ENCODE peak calls at places on chromosomes 13 and 19, in ten cellular contexts. O is right lobe of liver; S is effector memory CD4-positive, alpha-beta T cell; B is A549; K is neural progenitor cell; Y is iPS DF 6.9; Z is thoracic aorta; T is sigmoid colon; M is CD8-positive, alpha-beta memory T cell; R is IMR-90. J is an unnamed sample.

GRCh38 chr13:47000166-47000565 is 103.3 kb upstream of the HTR2A start:
- DNase-seq in R (peak), K (no peak), O (no peak), M (no peak), Y (no peak), Z (no peak), T (no peak), B (no peak), S (no peak), J (no peak)

GRCh38 chr13:64482373-64482772 is 2747.8 kb downstream of the PCDH9 start:
- DNase-seq in B (peak), Y (no peak), K (no peak), R (no peak), O (no peak), T (no peak), S (no peak), Z (no peak), M (no peak), J (no peak)

GRCh38 chr19:45568732-45569131 is 15.9 kb downstream of the OPA3 start:
- DNase-seq in O (no peak), S (no peak), M (no peak), Z (no peak), Y (no peak), R (peak), B (peak), T (no peak), K (no peak), J (no peak)

GRCh38 chr19:8307965-8308866 is at the start of gene CD320:
- DNase-seq in B (peak), Z (peak), M (peak), O (peak), S (peak), R (peak), T (peak), K (peak), Y (peak), J (peak)

GRCh38 chr19:3725640-3726310 is 17.6 kb downstream of the TJP3 start:
- DNase-seq in O (no peak), Y (no peak), T (no peak), K (peak), Z (no peak), R (no peak), B (no peak), S (no peak), M (no peak), J (peak)

GRCh38 chr19:17777840-17778620 is 16.9 kb upstream of the B3GNT3 start:
- DNase-seq in R (peak), Y (no peak), T (no peak), M (no peak), O (peak), K (peak), B (peak), S (no peak), Z (no peak), J (peak)

GRCh38 chr13:33610471-33611015 is 207.4 kb upstream of the RFC3 start:
- DNase-seq in M (peak), Z (no peak), O (peak), S (peak), R (no peak), T (no peak), K (peak), Y (peak), B (peak), J (peak)

GRCh38 chr13:102846261-102847015 is 606 bp downstream of the ERCC5 start:
- DNase-seq in Z (no peak), Y (no peak), T (peak), B (peak), K (peak), M (peak), S (peak), O (peak), R (peak), J (peak)

GRCh38 chr19:57815247-57816075 is 748 bp upstream of the ZNF552 start:
- DNase-seq in K (no peak), Y (no peak), M (no peak), Z (no peak), S (no peak), T (no peak), B (no peak), O (peak), R (no peak), J (no peak)

GRCh38 chr13:53004605-53005004 is 24.0 kb upstream of the OLFM4 start:
- DNase-seq in R (no peak), K (peak), Y (no peak), S (no peak), T (no peak), M (no peak), Z (no peak), B (no peak), O (no peak), J (peak)

GRCh38 chr13:90238433-90238832 is 1109.1 kb upstream of the MIR17HG start:
- DNase-seq in O (no peak), T (no peak), S (no peak), Y (no peak), M (no peak), R (no peak), K (peak), Z (no peak), B (no peak), J (no peak)

GRCh38 chr13:113915786-113916329 is 52.0 kb upstream of the GAS6 start:
- DNase-seq in K (no peak), S (no peak), Y (no peak), B (no peak), O (no peak), M (no peak), Z (no peak), R (no peak), T (no peak), J (peak)

GRCh38 chr19:23949611-23950010 is 34.9 kb downstream of the ZNF726 start:
- DNase-seq in Z (no peak), R (no peak), T (no peak), O (no peak), S (no peak), K (no peak), M (no peak), Y (no peak), B (no peak), J (no peak)

GRCh38 chr13:98981596-98982195 is 3.8 kb upstream of the DOCK9 start:
- DNase-seq in M (no peak), S (no peak), O (no peak), T (no peak), Y (no peak), R (no peak), K (no peak), B (no peak), Z (no peak), J (no peak)

GRCh38 chr13:113803409-113804016 is 44.5 kb downstream of the TMEM255B start:
- DNase-seq in S (no peak), K (no peak), Y (no peak), B (no peak), T (no peak), M (no peak), R (no peak), Z (no peak), O (no peak), J (no peak)

GRCh38 chr19:5074418-5074817 is 105.5 kb downstream of the KDM4B start:
- DNase-seq in T (no peak), M (no peak), O (no peak), S (no peak), B (no peak), R (no peak), K (no peak), Z (no peak), Y (no peak), J (no peak)

GRCh38 chr13:50616101-50616500 is 227.4 kb downstream of the DLEU7 start:
- DNase-seq in K (no peak), M (no peak), S (no peak), B (no peak), Z (no peak), T (no peak), Y (no peak), O (no peak), R (peak), J (no peak)

GRCh38 chr19:45075215-45076028 is 856 bp downstream of the ZNF296 start:
- DNase-seq in Y (no peak), R (no peak), M (peak), Z (no peak), O (peak), K (peak), S (no peak), T (peak), B (peak), J (peak)

GRCh38 chr13:114211446-114211845 is 23.3 kb upstream of the CDC16 start:
- DNase-seq in S (no peak), Z (no peak), B (no peak), M (no peak), O (no peak), R (no peak), K (no peak), T (no peak), Y (no peak), J (no peak)

GRCh38 chr19:1953037-1953436 is 12.1 kb downstream of the CSNK1G2 start:
- DNase-seq in Z (no peak), O (no peak), S (no peak), K (no peak), M (no peak), Y (no peak), R (no peak), T (no peak), B (no peak), J (no peak)

GRCh38 chr19:20051841-20052768 is 12.8 kb upstream of the ZNF682 start:
- DNase-seq in B (no peak), K (peak), T (peak), O (peak), S (peak), R (peak), Z (peak), Y (peak), M (peak), J (peak)

GRCh38 chr19:52991484-52991883 is 22.2 kb upstream of the ERVV-1 start:
- DNase-seq in M (no peak), T (no peak), K (no peak), R (peak), B (no peak), Z (no peak), Y (no peak), O (no peak), S (no peak), J (no peak)

GRCh38 chr13:74251778-74252519 is 117.7 kb upstream of the KLF12 start:
- DNase-seq in Y (no peak), O (no peak), M (no peak), T (no peak), B (no peak), S (no peak), Z (no peak), R (no peak), K (no peak), J (no peak)

GRCh38 chr13:113393572-113394503 is 29.9 kb upstream of the GRTP1 start:
- DNase-seq in Y (no peak), R (peak), T (peak), B (peak), Z (no peak), M (peak), S (peak), K (peak), O (peak), J (peak)

GRCh38 chr13:35817642-35818576 is 313.3 kb downstream of the DCLK1 start:
- DNase-seq in B (no peak), O (no peak), T (no peak), Y (no peak), M (no peak), K (no peak), R (no peak), S (no peak), Z (no peak), J (no peak)

GRCh38 chr19:15178629-15179308 is 22.0 kb downstream of the NOTCH3 start:
- DNase-seq in Z (no peak), Y (no peak), M (no peak), B (no peak), O (no peak), K (no peak), R (no peak), S (no peak), T (no peak), J (no peak)
- H3K27ac ChIP-seq in Z (no peak), Y (no peak), M (no peak), B (no peak), O (no peak), K (no peak), R (no peak), S (no peak), T (no peak), J (no peak)

GRCh38 chr19:35140898-35141626 is 2.0 kb upstream of the FXYD7 start:
- DNase-seq in B (peak), O (peak), R (peak), K (peak), S (peak), Z (peak), Y (no peak), T (peak), M (peak), J (peak)

GRCh38 chr19:35142531-35143230 is 374 bp upstream of the FXYD7 start:
- DNase-seq in B (peak), Z (no peak), O (no peak), K (peak), Y (no peak), R (no peak), M (peak), T (no peak), S (peak), J (peak)

GRCh38 chr19:35143231-35143715 is at the start of gene FXYD7:
- DNase-seq in Y (no peak), K (peak), Z (no peak), O (no peak), S (no peak), B (no peak), M (peak), T (no peak), R (no peak), J (no peak)

GRCh38 chr19:35140207-35140897 is 1.7 kb downstream of the FXYD1 start:
- DNase-seq in R (no peak), B (no peak), Z (no peak), Y (no peak), O (no peak), K (no peak), M (no peak), T (no peak), S (no peak), J (no peak)

GRCh38 chr19:35141627-35142401 is 1.2 kb upstream of the FXYD7 start:
- DNase-seq in B (no peak), S (no peak), M (no peak), Y (no peak), T (no peak), R (no peak), O (no peak), Z (no peak), K (peak), J (no peak)
- H3K4me3 ChIP-seq in B (peak), S (peak), M (peak), Y (peak), T (no peak), R (no peak), O (no peak), Z (peak), K (peak), J (no peak)

DNA sequence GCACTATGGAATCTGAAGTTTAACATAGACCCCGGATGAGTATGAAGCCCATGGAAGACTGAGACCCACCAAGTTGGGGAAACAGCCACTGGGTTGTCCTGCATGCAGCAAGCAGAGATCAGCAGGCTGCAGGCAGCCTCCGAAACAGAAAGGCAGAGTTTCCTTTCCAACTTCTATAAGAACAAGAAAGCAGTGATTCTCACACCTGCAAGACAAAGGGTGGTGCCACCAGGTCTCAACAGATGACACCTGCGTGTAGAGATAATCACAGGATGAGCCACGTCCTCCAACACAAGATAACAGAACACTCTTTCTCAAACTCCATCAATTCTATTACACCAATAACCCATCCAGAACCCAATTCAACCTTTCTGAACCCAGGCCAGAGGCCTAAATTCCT is 457.9 kb downstream of the FOXO1 start:
- DNase-seq in B (no peak), Z (no peak), T (no peak), S (no peak), R (no peak), K (no peak), Y (no peak), O (no peak), M (no peak), J (no peak)
- H3K27ac ChIP-seq in B (no peak), Z (no peak), T (no peak), S (no peak), R (no peak), K (no peak), Y (no peak), O (no peak), M (no peak), J (no peak)

GRCh38 chr19:30393046-30393445 is 20.9 kb downstream of the ZNF536 start:
- DNase-seq in Y (no peak), B (no peak), O (no peak), R (no peak), K (no peak), S (no peak), T (no peak), M (no peak), Z (no peak), J (no peak)

GRCh38 chr19:30394481-30395151 is 22.4 kb downstream of the ZNF536 start:
- DNase-seq in Z (no peak), M (no peak), R (no peak), S (no peak), T (no peak), K (no peak), B (no peak), O (no peak), Y (no peak), J (no peak)

GRCh38 chr19:30391554-30392551 is 19.7 kb downstream of the ZNF536 start:
- DNase-seq in T (no peak), B (no peak), K (peak), O (no peak), S (no peak), R (no peak), Y (no peak), M (no peak), Z (no peak), J (no peak)

GRCh38 chr19:30393729-30394480 is 21.7 kb downstream of the ZNF536 start:
- DNase-seq in B (no peak), T (no peak), Y (no peak), Z (no peak), M (no peak), S (no peak), K (no peak), O (no peak), R (no peak), J (no peak)

GRCh38 chr19:30395283-30395682 is 23.1 kb downstream of the ZNF536 start:
- DNase-seq in K (no peak), O (no peak), T (no peak), M (no peak), R (no peak), Z (no peak), B (no peak), Y (no peak), S (no peak), J (no peak)
- H3K4me3 ChIP-seq in K (no peak), O (no peak), T (no peak), M (no peak), R (no peak), Z (no peak), B (no peak), Y (no peak), S (no peak), J (no peak)

DNA sequence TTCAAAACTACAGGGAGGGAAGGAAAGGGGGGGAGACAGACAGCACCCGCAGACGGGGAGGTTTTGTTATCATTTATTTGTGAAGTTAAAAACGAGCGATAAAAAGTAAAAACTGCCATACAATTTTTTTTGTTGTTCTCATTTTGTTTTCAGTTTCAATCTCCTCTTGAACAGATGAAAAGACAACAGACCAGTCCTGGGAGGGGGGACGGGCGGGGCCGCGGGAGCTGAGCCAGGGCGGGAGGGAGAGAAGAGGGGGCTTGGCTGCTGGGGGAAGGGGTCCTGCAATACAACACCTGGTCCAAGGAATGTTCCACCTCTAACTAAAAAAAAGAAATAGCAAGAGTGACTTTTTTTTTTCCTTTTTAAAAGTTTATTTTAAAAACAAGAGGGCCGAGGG is 11.3 kb downstream of the KHSRP start:
- DNase-seq in Z (no peak), B (no peak), S (no peak), T (no peak), Y (no peak), M (no peak), O (no peak), R (no peak), K (no peak), J (no peak)
- H3K27ac ChIP-seq in Z (no peak), B (no peak), S (no peak), T (peak), Y (no peak), M (no peak), O (no peak), R (no peak), K (peak), J (no peak)

GRCh38 chr13:44334751-44335150 is 38.9 kb upstream of the SERP2 start:
- DNase-seq in B (no peak), T (no peak), S (no peak), Z (no peak), O (no peak), M (no peak), Y (no peak), R (no peak), K (peak), J (no peak)

GRCh38 chr13:44333950-44334675 is 39.5 kb upstream of the SERP2 start:
- DNase-seq in Z (no peak), B (no peak), T (no peak), K (no peak), Y (no peak), M (no peak), R (no peak), O (no peak), S (no peak), J (no peak)

GRCh38 chr13:44331446-44331845 is 42.2 kb upstream of the SERP2 start:
- DNase-seq in B (no peak), O (no peak), T (no peak), R (no peak), K (no peak), S (no peak), Z (no peak), M (no peak), Y (no peak), J (no peak)

GRCh38 chr13:44329909-44330545 is 43.6 kb upstream of the SERP2 start:
- DNase-seq in B (no peak), O (no peak), R (no peak), K (no peak), S (no peak), M (no peak), Y (no peak), T (no peak), Z (no peak), J (no peak)

DNA sequence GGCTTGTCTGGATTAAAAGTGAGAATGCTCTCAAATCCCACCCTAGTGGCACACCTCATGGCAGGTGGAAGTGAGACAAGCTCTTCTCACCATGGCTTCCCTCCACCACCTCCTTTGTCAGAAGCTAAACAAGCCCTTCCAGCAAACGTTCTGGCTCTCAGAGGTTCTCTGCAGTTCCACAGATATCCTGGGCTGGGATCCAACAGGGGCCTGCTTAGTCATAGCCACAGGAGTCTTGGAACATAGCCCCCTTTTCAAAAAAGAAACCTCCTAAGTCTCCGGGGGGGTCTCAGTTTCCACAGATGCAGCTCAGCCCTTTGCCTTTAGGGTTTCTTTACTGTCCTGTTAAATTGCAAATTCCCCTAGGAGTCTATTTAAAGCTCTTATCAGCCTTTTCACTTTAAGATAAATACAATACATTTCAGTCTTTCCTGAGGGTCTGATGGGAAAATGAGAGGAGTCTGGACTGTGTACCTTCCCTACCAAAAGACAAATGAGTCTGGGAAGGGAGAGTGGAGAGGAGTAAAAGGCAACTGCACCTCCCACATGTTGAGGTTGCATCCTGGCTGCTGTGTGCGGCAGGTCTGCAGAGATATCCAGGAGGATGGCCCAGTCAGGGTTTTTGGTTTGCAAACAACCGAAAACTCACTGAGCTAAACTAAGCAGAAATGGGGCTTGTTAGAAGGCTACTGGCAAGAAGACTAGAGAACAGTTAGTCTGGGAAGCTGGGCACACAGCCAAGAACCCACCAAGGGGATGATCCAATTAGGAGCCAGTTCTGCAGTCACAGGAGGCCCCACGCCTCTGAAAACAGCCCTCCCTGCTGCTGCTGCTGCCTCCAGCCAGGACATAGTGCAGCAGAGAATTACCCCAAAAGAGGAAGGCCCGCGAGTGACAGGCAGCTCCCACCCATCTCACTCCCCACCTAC is 41.4 kb upstream of the SERP2 start:
- DNase-seq in T (peak), S (no peak), Z (peak), Y (no peak), B (no peak), M (no peak), O (no peak), R (peak), K (peak), J (no peak)
- H3K4me3 ChIP-seq in T (no peak), S (no peak), Z (peak), Y (no peak), B (no peak), M (no peak), O (no peak), R (no peak), K (no peak), J (no peak)

J was measured in colonic mucosa.